ENCODE peak calls at places on chromosomes 13 and 19, in nine cellular contexts. One of them, this sample, is unnamed.

GRCh38 chr19:46613525-46613924 is 11.4 kb downstream of the PTGIR start:
- DNase-seq in tibial nerve: no peak
- DNase-seq in heart left ventricle: peak
- DNase-seq in esophagus squamous epithelium: no peak
- DNase-seq in NB4: no peak
- DNase-seq in A549: no peak
- DNase-seq in HCT116: no peak
- DNase-seq in uterus: peak
- DNase-seq in transverse colon: no peak
- DNase-seq in this sample: no peak

GRCh38 chr19:19232231-19232630 is 20.5 kb downstream of the NCAN start:
- DNase-seq in tibial nerve: no peak
- DNase-seq in heart left ventricle: no peak
- DNase-seq in esophagus squamous epithelium: no peak
- DNase-seq in NB4: no peak
- DNase-seq in A549: no peak
- DNase-seq in HCT116: no peak
- DNase-seq in uterus: no peak
- DNase-seq in transverse colon: no peak
- DNase-seq in this sample: no peak

GRCh38 chr13:63305641-63306133 is 1890.0 kb upstream of the PCDH20 start:
- DNase-seq in tibial nerve: no peak
- DNase-seq in heart left ventricle: no peak
- DNase-seq in esophagus squamous epithelium: no peak
- DNase-seq in NB4: no peak
- DNase-seq in A549: no peak
- DNase-seq in HCT116: no peak
- DNase-seq in uterus: no peak
- DNase-seq in transverse colon: no peak
- DNase-seq in this sample: no peak

GRCh38 chr13:51560336-51560735 is 23.9 kb upstream of the WDFY2 start:
- DNase-seq in tibial nerve: no peak
- DNase-seq in heart left ventricle: no peak
- DNase-seq in esophagus squamous epithelium: no peak
- DNase-seq in NB4: peak
- DNase-seq in A549: no peak
- DNase-seq in HCT116: no peak
- DNase-seq in uterus: no peak
- DNase-seq in transverse colon: no peak
- DNase-seq in this sample: no peak

GRCh38 chr19:49064768-49065611 is at the start of gene NTF4:
- DNase-seq in tibial nerve: no peak
- DNase-seq in heart left ventricle: no peak
- DNase-seq in esophagus squamous epithelium: no peak
- DNase-seq in NB4: peak
- DNase-seq in A549: no peak
- DNase-seq in HCT116: no peak
- DNase-seq in uterus: no peak
- DNase-seq in transverse colon: no peak
- DNase-seq in this sample: no peak

GRCh38 chr13:86355301-86355700 is 556.1 kb upstream of the SLITRK6 start:
- DNase-seq in tibial nerve: no peak
- DNase-seq in heart left ventricle: no peak
- DNase-seq in esophagus squamous epithelium: no peak
- DNase-seq in NB4: no peak
- DNase-seq in A549: no peak
- DNase-seq in HCT116: no peak
- DNase-seq in uterus: no peak
- DNase-seq in transverse colon: no peak
- DNase-seq in this sample: no peak

GRCh38 chr13:113393226-113393571 is 29.3 kb upstream of the GRTP1 start:
- DNase-seq in tibial nerve: no peak
- DNase-seq in heart left ventricle: peak
- DNase-seq in esophagus squamous epithelium: no peak
- DNase-seq in NB4: peak
- DNase-seq in A549: no peak
- DNase-seq in HCT116: no peak
- DNase-seq in uterus: no peak
- DNase-seq in transverse colon: no peak
- DNase-seq in this sample: no peak

GRCh38 chr19:48491793-48492123 is 19.9 kb downstream of the LMTK3 start:
- DNase-seq in tibial nerve: no peak
- DNase-seq in heart left ventricle: no peak
- DNase-seq in esophagus squamous epithelium: no peak
- DNase-seq in NB4: no peak
- DNase-seq in A549: no peak
- DNase-seq in HCT116: no peak
- DNase-seq in uterus: no peak
- DNase-seq in transverse colon: no peak
- DNase-seq in this sample: peak

GRCh38 chr19:28388988-28389387 is 824.0 kb downstream of the UQCRFS1 start:
- DNase-seq in tibial nerve: no peak
- DNase-seq in heart left ventricle: no peak
- DNase-seq in esophagus squamous epithelium: no peak
- DNase-seq in NB4: no peak
- DNase-seq in A549: no peak
- DNase-seq in HCT116: no peak
- DNase-seq in uterus: no peak
- DNase-seq in transverse colon: no peak
- DNase-seq in this sample: no peak

GRCh38 chr13:112133489-112134149 is 66.7 kb downstream of the SOX1 start:
- DNase-seq in tibial nerve: no peak
- DNase-seq in heart left ventricle: no peak
- DNase-seq in esophagus squamous epithelium: no peak
- DNase-seq in NB4: no peak
- DNase-seq in A549: no peak
- DNase-seq in HCT116: no peak
- DNase-seq in uterus: no peak
- DNase-seq in transverse colon: no peak
- DNase-seq in this sample: no peak

GRCh38 chr19:31659897-31660210 is 310.6 kb upstream of the TSHZ3 start:
- DNase-seq in tibial nerve: no peak
- DNase-seq in heart left ventricle: no peak
- DNase-seq in esophagus squamous epithelium: no peak
- DNase-seq in NB4: no peak
- DNase-seq in A549: no peak
- DNase-seq in HCT116: no peak
- DNase-seq in uterus: no peak
- DNase-seq in transverse colon: no peak
- DNase-seq in this sample: no peak

GRCh38 chr19:13962738-13963602 is 10.7 kb downstream of the DCAF15 start:
- DNase-seq in tibial nerve: no peak
- DNase-seq in heart left ventricle: peak
- DNase-seq in esophagus squamous epithelium: no peak
- DNase-seq in NB4: no peak
- DNase-seq in A549: no peak
- DNase-seq in HCT116: no peak
- DNase-seq in uterus: peak
- DNase-seq in transverse colon: no peak
- DNase-seq in this sample: peak
- TF ChIP-seq POLR2A in tibial nerve: no peak
- TF ChIP-seq POLR2A in heart left ventricle: no peak
- TF ChIP-seq POLR2A in esophagus squamous epithelium: no peak
- TF ChIP-seq POLR2A in NB4: no peak
- TF ChIP-seq POLR2A in A549: no peak
- TF ChIP-seq POLR2A in HCT116: no peak
- TF ChIP-seq POLR2A in uterus: no peak
- TF ChIP-seq POLR2A in transverse colon: no peak
- TF ChIP-seq POLR2A in this sample: no peak

GRCh38 chr13:30752201-30752797 is 17.0 kb downstream of the ALOX5AP start:
- DNase-seq in tibial nerve: no peak
- DNase-seq in heart left ventricle: peak
- DNase-seq in esophagus squamous epithelium: no peak
- DNase-seq in NB4: no peak
- DNase-seq in A549: no peak
- DNase-seq in HCT116: no peak
- DNase-seq in uterus: no peak
- DNase-seq in transverse colon: no peak
- DNase-seq in this sample: peak
- TF ChIP-seq CTCF in tibial nerve: no peak
- TF ChIP-seq CTCF in heart left ventricle: no peak
- TF ChIP-seq CTCF in esophagus squamous epithelium: no peak
- TF ChIP-seq CTCF in NB4: no peak
- TF ChIP-seq CTCF in A549: no peak
- TF ChIP-seq CTCF in HCT116: no peak
- TF ChIP-seq CTCF in uterus: no peak
- TF ChIP-seq CTCF in transverse colon: no peak
- TF ChIP-seq CTCF in this sample: no peak

DNA sequence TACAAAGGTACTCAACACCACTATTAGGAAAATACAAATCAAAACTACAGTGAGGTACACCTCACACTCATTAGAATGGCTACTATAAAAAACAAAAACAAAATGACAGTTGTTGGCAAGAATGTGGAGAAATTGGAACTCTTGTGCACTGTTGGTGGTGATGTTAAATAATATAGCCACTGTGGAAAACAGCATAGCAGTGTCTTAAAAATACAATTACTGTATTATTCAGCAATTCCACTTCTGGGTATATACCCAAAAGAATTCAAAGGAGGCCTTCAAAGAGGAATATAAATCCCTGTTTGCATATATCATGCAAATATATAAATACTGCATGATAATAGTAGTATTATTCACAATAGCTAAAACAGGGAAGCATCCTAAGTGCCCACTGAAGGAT is 66.8 kb downstream of the CDK8 start:
- DNase-seq in tibial nerve: no peak
- DNase-seq in heart left ventricle: no peak
- DNase-seq in esophagus squamous epithelium: no peak
- DNase-seq in NB4: no peak
- DNase-seq in A549: no peak
- DNase-seq in HCT116: no peak
- DNase-seq in uterus: no peak
- DNase-seq in transverse colon: no peak
- DNase-seq in this sample: no peak
- TF ChIP-seq POLR2A in tibial nerve: no peak
- TF ChIP-seq POLR2A in heart left ventricle: no peak
- TF ChIP-seq POLR2A in esophagus squamous epithelium: no peak
- TF ChIP-seq POLR2A in NB4: no peak
- TF ChIP-seq POLR2A in A549: no peak
- TF ChIP-seq POLR2A in HCT116: no peak
- TF ChIP-seq POLR2A in uterus: no peak
- TF ChIP-seq POLR2A in transverse colon: no peak
- TF ChIP-seq POLR2A in this sample: no peak

DNA sequence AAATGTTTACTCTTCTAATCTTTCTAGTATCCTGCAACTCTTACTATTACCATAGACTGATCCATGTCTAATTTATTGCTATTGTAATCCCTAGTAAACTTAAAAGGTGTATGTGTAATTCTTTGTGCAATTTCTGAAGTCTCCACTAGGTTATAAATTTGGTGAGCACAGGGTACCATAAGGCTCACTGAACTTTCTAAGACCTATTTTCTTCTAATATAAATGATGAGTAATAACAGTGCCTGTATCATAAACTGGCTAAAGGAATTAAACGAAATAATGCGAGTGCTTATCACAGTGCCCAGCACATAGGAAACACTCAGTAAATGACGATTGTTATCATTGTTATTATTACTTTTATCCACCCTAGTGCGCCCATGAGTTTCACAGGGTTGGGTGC is 119.1 kb downstream of the KLF12 start:
- DNase-seq in tibial nerve: no peak
- DNase-seq in heart left ventricle: no peak
- DNase-seq in esophagus squamous epithelium: no peak
- DNase-seq in NB4: no peak
- DNase-seq in A549: no peak
- DNase-seq in HCT116: no peak
- DNase-seq in uterus: no peak
- DNase-seq in transverse colon: no peak
- DNase-seq in this sample: no peak
- TF ChIP-seq CTCF in tibial nerve: no peak
- TF ChIP-seq CTCF in heart left ventricle: no peak
- TF ChIP-seq CTCF in esophagus squamous epithelium: peak
- TF ChIP-seq CTCF in NB4: no peak
- TF ChIP-seq CTCF in A549: peak
- TF ChIP-seq CTCF in HCT116: peak
- TF ChIP-seq CTCF in uterus: no peak
- TF ChIP-seq CTCF in transverse colon: no peak
- TF ChIP-seq CTCF in this sample: no peak

GRCh38 chr19:29421186-29421525 is 104.6 kb upstream of the VSTM2B start:
- DNase-seq in tibial nerve: no peak
- DNase-seq in heart left ventricle: no peak
- DNase-seq in esophagus squamous epithelium: no peak
- DNase-seq in NB4: no peak
- DNase-seq in A549: no peak
- DNase-seq in HCT116: no peak
- DNase-seq in uterus: no peak
- DNase-seq in transverse colon: no peak
- DNase-seq in this sample: no peak
- TF ChIP-seq POLR2A in tibial nerve: no peak
- TF ChIP-seq POLR2A in heart left ventricle: no peak
- TF ChIP-seq POLR2A in esophagus squamous epithelium: no peak
- TF ChIP-seq POLR2A in NB4: no peak
- TF ChIP-seq POLR2A in A549: no peak
- TF ChIP-seq POLR2A in HCT116: no peak
- TF ChIP-seq POLR2A in uterus: no peak
- TF ChIP-seq POLR2A in transverse colon: no peak
- TF ChIP-seq POLR2A in this sample: no peak

DNA sequence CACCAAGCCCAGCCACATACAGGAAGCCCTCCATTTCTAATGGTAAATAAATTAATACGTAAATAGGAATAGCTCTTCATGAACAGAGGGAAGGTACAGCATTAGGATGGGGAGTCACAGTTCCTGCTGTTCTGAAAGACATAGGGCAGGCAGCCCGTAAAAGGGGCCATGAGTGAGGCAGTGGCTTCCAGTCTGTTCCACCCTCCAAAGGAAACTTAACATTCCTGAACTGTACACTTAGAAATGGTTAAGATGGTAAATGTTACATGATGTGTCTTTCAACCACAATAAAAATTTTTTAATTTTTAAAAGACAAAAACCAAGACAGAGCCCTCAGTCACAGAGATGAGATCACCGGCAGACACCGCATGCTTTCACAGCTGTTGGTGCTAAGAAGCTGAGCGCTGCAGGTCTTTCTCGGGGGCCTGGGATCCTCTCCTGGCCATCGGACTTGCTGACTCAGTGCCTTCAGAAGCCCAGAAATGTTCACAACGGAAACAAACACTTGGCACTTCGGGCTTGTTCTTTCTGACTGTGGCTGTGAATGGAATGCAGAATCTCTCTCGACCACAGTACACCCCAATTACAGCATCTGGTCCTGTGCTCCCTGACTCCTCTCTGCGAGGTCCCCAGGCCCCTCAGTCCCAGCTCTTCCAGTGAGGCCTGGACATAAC is 36.4 kb downstream of the EPS15L1 start:
- DNase-seq in tibial nerve: peak
- DNase-seq in heart left ventricle: peak
- DNase-seq in esophagus squamous epithelium: no peak
- DNase-seq in NB4: no peak
- DNase-seq in A549: no peak
- DNase-seq in HCT116: no peak
- DNase-seq in uterus: peak
- DNase-seq in transverse colon: peak
- DNase-seq in this sample: peak
- TF ChIP-seq CTCF in tibial nerve: no peak
- TF ChIP-seq CTCF in heart left ventricle: no peak
- TF ChIP-seq CTCF in esophagus squamous epithelium: no peak
- TF ChIP-seq CTCF in NB4: no peak
- TF ChIP-seq CTCF in A549: no peak
- TF ChIP-seq CTCF in HCT116: no peak
- TF ChIP-seq CTCF in uterus: no peak
- TF ChIP-seq CTCF in transverse colon: no peak
- TF ChIP-seq CTCF in this sample: no peak

This sample was measured in adrenal gland.